ENCODE peak calls at places on chromosomes 7 and 10, in five cellular contexts. Y is OCI-LY7, J is breast epithelium, K is fibroblast of lung, E is cardiac fibroblast. G is an unnamed sample.

GRCh38 chr7:130359276-130359857 is 14.8 kb downstream of the CPA5 start:
- DNase-seq in Y (no peak), J (peak), K (no peak), E (no peak), G (no peak)

GRCh38 chr10:25954851-25955250 is 20.8 kb downstream of the MYO3A start:
- DNase-seq in Y (no peak), J (no peak), K (no peak), E (no peak), G (no peak)

GRCh38 chr7:77258014-77258413 is 58.4 kb upstream of the FGL2 start:
- DNase-seq in Y (no peak), J (no peak), K (peak), E (peak), G (no peak)

GRCh38 chr10:103145860-103146466 is 47.1 kb downstream of the NT5C2 start:
- DNase-seq in Y (no peak), J (no peak), K (peak), E (peak), G (no peak)

GRCh38 chr10:109721401-109722028 is 201.8 kb downstream of the XPNPEP1 start:
- DNase-seq in Y (no peak), J (no peak), K (no peak), E (no peak), G (no peak)

GRCh38 chr7:47819054-47819920 is 129.0 kb downstream of the PKD1L1 start:
- DNase-seq in Y (peak), J (peak), K (peak), E (peak), G (no peak)

GRCh38 chr10:115762029-115762428 is 511.0 kb downstream of the GFRA1 start:
- DNase-seq in Y (no peak), J (no peak), K (peak), E (no peak), G (no peak)

GRCh38 chr10:91709394-91709798 is 76.5 kb upstream of the PPP1R3C start:
- DNase-seq in Y (no peak), J (no peak), K (peak), E (peak), G (no peak)

GRCh38 chr10:103643381-103643780 is 149.9 kb downstream of the NEURL1 start:
- DNase-seq in Y (no peak), J (no peak), K (no peak), E (no peak), G (no peak)

GRCh38 chr10:121501796-121502195 is 96.4 kb downstream of the FGFR2 start:
- DNase-seq in Y (no peak), J (no peak), K (no peak), E (no peak), G (no peak)

GRCh38 chr7:102890292-102890970 is 22.4 kb upstream of the LRRC17 start:
- DNase-seq in Y (no peak), J (no peak), K (peak), E (peak), G (no peak)

GRCh38 chr7:20598479-20599419 is 16.7 kb upstream of the ABCB5 start:
- DNase-seq in Y (peak), J (no peak), K (peak), E (peak), G (no peak)

GRCh38 chr10:76881477-76882220 is 756.0 kb downstream of the KCNMA1 start:
- DNase-seq in Y (no peak), J (no peak), K (peak), E (peak), G (no peak)

GRCh38 chr10:42475168-42476098 is 162.9 kb downstream of the ZNF33B start:
- DNase-seq in Y (no peak), J (no peak), K (peak), E (peak), G (no peak)

GRCh38 chr7:148543302-148543701 is 47.3 kb upstream of the C7orf33 start:
- DNase-seq in Y (no peak), J (no peak), K (no peak), E (no peak), G (no peak)

GRCh38 chr7:38411404-38411803 is 138.0 kb upstream of the TARP start:
- DNase-seq in Y (peak), J (no peak), K (no peak), E (peak), G (no peak)

GRCh38 chr7:39832519-39833085 is 117.5 kb upstream of the CDK13 start:
- DNase-seq in Y (no peak), J (no peak), K (no peak), E (no peak), G (no peak)
- H3K4me3 ChIP-seq in Y (no peak), J (peak), K (no peak), E (no peak), G (peak)

GRCh38 chr10:59833810-59834209 is 72.5 kb downstream of the CCDC6 start:
- DNase-seq in Y (peak), J (no peak), K (no peak), E (no peak), G (no peak)
- TF ChIP-seq CTCF in Y (peak), J (no peak), K (no peak), E (no peak), G (peak)

GRCh38 chr7:101401390-101402080 is 38.9 kb downstream of the COL26A1 start:
- DNase-seq in Y (no peak), J (no peak), K (no peak), E (no peak), G (no peak)
- H3K4me3 ChIP-seq in Y (no peak), J (no peak), K (no peak), E (no peak), G (no peak)

GRCh38 chr7:114818501-114818900 is 103.4 kb upstream of the MDFIC start:
- DNase-seq in Y (no peak), J (no peak), K (peak), E (peak), G (no peak)
- TF ChIP-seq CTCF in Y (no peak), J (no peak), K (no peak), E (no peak), G (no peak)

GRCh38 chr7:116524221-116524608 is 621 bp upstream of the CAV1 start:
- DNase-seq in Y (no peak), J (no peak), K (no peak), E (no peak), G (no peak)
- H3K4me3 ChIP-seq in Y (no peak), J (peak), K (peak), E (peak), G (peak)

DNA sequence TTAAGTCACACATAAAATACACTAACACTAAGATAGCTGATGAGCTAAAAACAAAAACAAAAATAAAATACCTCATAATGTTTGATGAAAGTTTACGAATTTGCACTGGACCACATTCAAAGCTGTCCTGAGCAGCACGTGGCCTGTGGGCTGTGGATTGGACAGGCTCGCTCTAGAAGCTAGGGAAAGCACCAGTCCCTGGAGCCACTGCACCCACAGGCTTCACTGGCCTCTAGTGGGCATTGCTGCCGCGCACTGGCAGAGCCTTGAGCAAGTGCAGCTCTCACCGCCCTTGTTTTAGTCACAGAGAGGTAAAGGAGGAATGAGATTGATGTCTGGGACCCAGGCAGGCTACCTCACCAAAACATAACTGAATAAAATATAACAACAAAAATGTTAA is 67.6 kb downstream of the PAX2 start:
- DNase-seq in Y (no peak), J (no peak), K (no peak), E (no peak), G (no peak)
- TF ChIP-seq CTCF in Y (no peak), J (no peak), K (no peak), E (no peak), G (no peak)

GRCh38 chr7:45921699-45922519 is 837 bp upstream of the IGFBP3 start:
- DNase-seq in Y (peak), J (no peak), K (peak), E (peak), G (no peak)
- H3K4me3 ChIP-seq in Y (no peak), J (peak), K (peak), E (peak), G (peak)